ENCODE peak calls at places on chromosomes 6 and 20, in eight cellular contexts. Q is cardiac muscle cell, J is tibial artery, R is transverse colon, W is esophagus squamous epithelium, M is cardiac fibroblast, B is dorsolateral prefrontal cortex, D is GM12865. P is an unnamed sample.

GRCh38 chr6:46269447-46270229 is 98.9 kb upstream of the ENPP5 start:
- DNase-seq in J (no peak), R (no peak), D (no peak), W (no peak), B (no peak), Q (no peak), M (peak; percentile 9), P (no peak)

GRCh38 chr20:29326376-29327070 is 1930.9 kb upstream of the DEFB115 start:
- DNase-seq in M (no peak), Q (no peak), D (no peak), J (no peak), B (no peak), R (no peak), W (no peak), P (no peak)

GRCh38 chr20:3218307-3218988 is 9.2 kb downstream of the ITPA start:
- DNase-seq in Q (peak; percentile 60), M (peak; percentile 46), J (no peak), W (no peak), D (peak; percentile 73), B (peak; percentile 68), R (peak; percentile 66), P (no peak)

GRCh38 chr6:77178821-77179220 is 284.5 kb downstream of the HTR1B start:
- DNase-seq in J (no peak), W (no peak), B (no peak), R (no peak), D (no peak), M (peak; percentile 32), Q (peak; percentile 2), P (peak; percentile 1)

GRCh38 chr6:146286976-146287375 is 256.7 kb upstream of the RAB32 start:
- DNase-seq in W (no peak), Q (no peak), D (no peak), R (no peak), J (no peak), M (peak; percentile 36), B (no peak), P (no peak)

GRCh38 chr6:101462576-101462975 is 69.1 kb downstream of the GRIK2 start:
- DNase-seq in W (no peak), J (no peak), R (no peak), D (no peak), M (peak; percentile 3), B (peak; percentile 9), Q (no peak), P (no peak)

GRCh38 chr20:19492937-19493336 is 265.1 kb upstream of the RIN2 start:
- DNase-seq in B (no peak), Q (no peak), R (no peak), D (no peak), J (no peak), W (no peak), M (no peak), P (no peak)

GRCh38 chr20:21796059-21796458 is 90.6 kb downstream of the PAX1 start:
- DNase-seq in D (peak; percentile 10), B (no peak), M (no peak), J (no peak), Q (no peak), R (no peak), W (no peak), P (no peak)

GRCh38 chr6:62345446-62345845 is 59.4 kb upstream of the KHDRBS2 start:
- DNase-seq in D (no peak), M (no peak), W (no peak), Q (no peak), J (no peak), B (no peak), R (no peak), P (no peak)

GRCh38 chr6:104187616-104188015 is 672.1 kb downstream of the HACE1 start:
- DNase-seq in Q (no peak), W (no peak), J (no peak), R (no peak), M (no peak), B (no peak), D (no peak), P (no peak)

GRCh38 chr6:135183532-135184440 is 2.7 kb downstream of the MYB start:
- DNase-seq in D (peak; percentile 95), R (peak; percentile 84), W (no peak), B (no peak), M (peak; percentile 42), Q (peak; percentile 41), J (no peak), P (no peak)
- H3K4me3 ChIP-seq in D (peak overlapping the region; percentile 93), R (peak overlapping the region; percentile 67), W (peak overlapping the region; percentile 43), B (no peak overlapping the region), M (peak overlapping the region; percentile 60), Q (peak overlapping the region; percentile 41), J (no peak overlapping the region), P (peak overlapping the region; percentile 55)

GRCh38 chr6:12036766-12037165 is 24.7 kb downstream of the HIVEP1 start:
- DNase-seq in W (no peak), M (no peak), J (no peak), B (no peak), D (no peak), Q (no peak), R (no peak), P (no peak)

GRCh38 chr6:12037803-12038202 is 25.7 kb downstream of the HIVEP1 start:
- DNase-seq in W (no peak), Q (no peak), R (no peak), M (no peak), B (no peak), J (no peak), D (peak; percentile 32), P (no peak)

GRCh38 chr6:12034349-12034748 is 22.2 kb downstream of the HIVEP1 start:
- DNase-seq in M (no peak), B (no peak), D (no peak), R (no peak), J (no peak), Q (peak; percentile 50), W (no peak), P (no peak)

GRCh38 chr6:12034831-12035230 is 22.7 kb downstream of the HIVEP1 start:
- DNase-seq in W (no peak), Q (no peak), M (no peak), B (no peak), R (no peak), D (no peak), J (no peak), P (peak; percentile 9)

DNA sequence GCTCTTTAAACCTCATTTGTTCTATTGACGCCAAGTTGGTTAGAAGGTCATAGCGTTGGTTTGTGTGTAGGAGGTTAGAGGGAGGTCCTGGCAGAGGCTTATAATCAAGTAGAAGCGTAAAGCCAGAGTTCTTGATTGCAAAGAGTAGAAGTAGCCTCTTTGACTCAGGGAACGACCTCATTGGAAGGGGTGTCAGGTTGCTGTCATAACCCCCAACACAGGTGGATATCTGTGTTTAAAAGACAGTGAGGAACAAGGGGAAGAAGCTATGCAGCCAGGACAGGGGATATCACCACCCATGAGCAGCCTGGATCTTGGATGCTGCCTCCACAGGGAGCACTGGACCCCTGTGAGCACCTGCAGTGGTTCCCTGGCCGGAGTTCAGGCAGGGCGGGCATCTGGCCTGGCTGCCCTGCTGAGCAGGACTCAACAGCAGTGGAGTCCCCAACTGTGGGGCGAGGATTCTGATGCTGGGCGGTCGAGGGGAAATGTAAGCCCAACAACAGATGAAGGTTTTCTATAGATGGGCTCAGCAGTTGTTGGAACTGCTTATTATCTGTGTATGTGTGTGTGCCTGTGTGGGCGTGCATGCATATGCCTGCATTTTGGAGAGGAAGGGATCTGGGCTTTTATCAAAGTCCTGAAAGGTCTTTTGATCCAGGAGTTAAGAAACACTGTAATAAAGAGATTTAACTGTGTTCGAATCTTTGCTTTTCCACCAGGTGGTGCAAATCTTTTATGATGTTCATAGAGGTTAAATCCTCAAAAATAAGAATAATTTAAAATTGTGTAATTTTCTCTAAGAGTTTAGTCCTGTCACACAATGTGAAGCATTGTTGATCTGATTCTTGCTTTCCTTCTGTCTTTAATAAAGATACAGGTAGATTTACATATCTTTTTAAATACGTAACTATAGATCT is 27.7 kb downstream of the HIVEP1 start:
- DNase-seq in B (no peak), R (no peak), Q (no peak), M (no peak), J (no peak), D (no peak), W (no peak), P (no peak)
- TF ChIP-seq CTCF in B (peak; percentile 30), R (no peak), Q (no peak), M (no peak), J (no peak), D (no peak), W (no peak), P (no peak)

GRCh38 chr20:47353224-47353696 is 3.2 kb downstream of the ZMYND8 start:
- DNase-seq in J (no peak), R (no peak), B (no peak), Q (no peak), W (no peak), M (no peak), D (no peak), P (no peak)
- H3K4me3 ChIP-seq in J (no peak overlapping the region), R (no peak overlapping the region), B (peak overlapping the region; percentile 37), Q (peak overlapping the region; percentile 23), W (no peak overlapping the region), M (peak overlapping the region; percentile 56), D (peak overlapping the region; percentile 67), P (peak overlapping the region; percentile 45)

GRCh38 chr6:75557068-75557467 is 44.6 kb upstream of the SENP6 start:
- DNase-seq in B (no peak), D (no peak), Q (no peak), R (no peak), M (no peak), J (no peak), W (no peak), P (peak; percentile 7)

GRCh38 chr6:75568100-75568499 is 33.6 kb upstream of the SENP6 start:
- DNase-seq in B (no peak), Q (no peak), D (no peak), M (no peak), W (no peak), J (no peak), R (no peak), P (no peak)

GRCh38 chr6:75566137-75566767 is 35.4 kb upstream of the SENP6 start:
- DNase-seq in Q (no peak), R (no peak), W (no peak), B (no peak), J (no peak), D (no peak), M (no peak), P (no peak)

GRCh38 chr6:75568965-75569364 is 32.7 kb upstream of the SENP6 start:
- DNase-seq in W (no peak), D (peak; percentile 44), R (no peak), Q (no peak), J (no peak), M (no peak), B (no peak), P (no peak)

DNA sequence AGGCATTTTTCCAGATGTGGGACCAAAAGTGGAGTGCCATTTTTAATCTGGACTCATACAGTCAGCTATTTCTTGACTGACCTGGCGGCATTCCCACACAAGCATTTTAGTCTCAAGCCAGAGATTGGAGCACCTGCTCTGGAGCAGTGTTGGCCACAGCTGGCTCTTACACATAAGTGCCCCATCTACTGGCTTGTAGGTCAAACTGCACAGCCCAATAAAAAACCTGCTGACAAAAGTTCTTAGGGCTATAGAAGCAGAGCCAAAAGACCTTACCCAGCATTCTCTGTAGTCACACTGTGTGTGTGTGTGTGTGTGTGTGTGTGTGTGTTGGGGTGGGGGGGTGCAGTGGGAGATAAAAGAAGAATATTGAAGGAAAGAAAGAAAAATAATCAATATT is 38.6 kb upstream of the SENP6 start:
- DNase-seq in D (peak; percentile 64), J (no peak), M (peak; percentile 54), Q (peak; percentile 32), B (no peak), R (no peak), W (no peak), P (no peak)
- TF ChIP-seq CTCF in D (peak; percentile 59), J (no peak), M (peak; percentile 52), Q (peak; percentile 59), B (no peak), R (peak; percentile 15), W (peak; percentile 9), P (peak; percentile 55)

P was measured in retinal pigment epithelial cell.